ENCODE peak calls at places on chromosomes 12 and 14, in nine cellular contexts. Q is adrenal gland; P is CD8-positive, alpha-beta memory T cell; H is Karpas-422; K is pancreas; E is iPS DF 6.9; D is AG04450; U is heart left ventricle; V is GM23248. O is an unnamed sample.

GRCh38 chr12:125861299-125862281 is 796.4 kb downstream of the AACS start:
- DNase-seq in Q (peak), P (no peak), H (no peak), K (peak), E (no peak), D (no peak), U (peak), V (no peak), O (peak)

GRCh38 chr12:2581293-2582045 is 213.3 kb upstream of the FKBP4 start:
- DNase-seq in Q (no peak), P (no peak), H (no peak), K (no peak), E (no peak), D (no peak), U (no peak), V (no peak), O (no peak)

GRCh38 chr12:58247633-58248032 is 306.3 kb downstream of the ATP23 start:
- DNase-seq in Q (no peak), P (no peak), H (no peak), K (no peak), E (no peak), D (no peak), U (no peak), V (peak), O (no peak)

GRCh38 chr12:46219892-46220655 is 48.8 kb downstream of the SLC38A1 start:
- DNase-seq in Q (no peak), P (peak), H (no peak), K (no peak), E (no peak), D (peak), U (no peak), V (peak), O (no peak)

GRCh38 chr12:51048601-51049369 is 658 bp downstream of the LETMD1 start:
- DNase-seq in Q (peak), P (peak), H (peak), K (no peak), E (no peak), D (no peak), U (no peak), V (peak), O (peak)

GRCh38 chr14:100654814-100655795 is 67.9 kb upstream of the BEGAIN start:
- DNase-seq in Q (peak), P (peak), H (peak), K (peak), E (no peak), D (no peak), U (peak), V (peak), O (peak)

GRCh38 chr12:100031821-100032220 is 47.1 kb upstream of the ANKS1B start:
- DNase-seq in Q (no peak), P (no peak), H (peak), K (no peak), E (no peak), D (no peak), U (no peak), V (peak), O (no peak)

GRCh38 chr12:100953677-100954076 is 159.1 kb downstream of the ANO4 start:
- DNase-seq in Q (no peak), P (no peak), H (no peak), K (no peak), E (peak), D (no peak), U (no peak), V (no peak), O (no peak)

GRCh38 chr12:57240926-57241555 is 9.9 kb downstream of the STAC3 start:
- DNase-seq in Q (no peak), P (no peak), H (peak), K (peak), E (no peak), D (no peak), U (peak), V (peak), O (no peak)

GRCh38 chr12:20472089-20472488 is 103.8 kb downstream of the PDE3A start:
- DNase-seq in Q (no peak), P (no peak), H (no peak), K (no peak), E (no peak), D (no peak), U (no peak), V (no peak), O (no peak)

GRCh38 chr12:93722757-93723567 is 45.8 kb downstream of the CRADD start:
- DNase-seq in Q (peak), P (no peak), H (peak), K (peak), E (no peak), D (no peak), U (no peak), V (peak), O (no peak)

GRCh38 chr12:102948941-102949352 is 8.5 kb upstream of the ASCL1 start:
- DNase-seq in Q (peak), P (peak), H (peak), K (peak), E (no peak), D (peak), U (no peak), V (peak), O (peak)

GRCh38 chr14:102907980-102908730 is 14.3 kb upstream of the AMN start:
- DNase-seq in Q (no peak), P (no peak), H (no peak), K (no peak), E (no peak), D (no peak), U (peak), V (no peak), O (no peak)

GRCh38 chr14:91046488-91047072 is 13.9 kb downstream of the RPS6KA5 start:
- DNase-seq in Q (no peak), P (no peak), H (no peak), K (no peak), E (no peak), D (no peak), U (no peak), V (no peak), O (no peak)

DNA sequence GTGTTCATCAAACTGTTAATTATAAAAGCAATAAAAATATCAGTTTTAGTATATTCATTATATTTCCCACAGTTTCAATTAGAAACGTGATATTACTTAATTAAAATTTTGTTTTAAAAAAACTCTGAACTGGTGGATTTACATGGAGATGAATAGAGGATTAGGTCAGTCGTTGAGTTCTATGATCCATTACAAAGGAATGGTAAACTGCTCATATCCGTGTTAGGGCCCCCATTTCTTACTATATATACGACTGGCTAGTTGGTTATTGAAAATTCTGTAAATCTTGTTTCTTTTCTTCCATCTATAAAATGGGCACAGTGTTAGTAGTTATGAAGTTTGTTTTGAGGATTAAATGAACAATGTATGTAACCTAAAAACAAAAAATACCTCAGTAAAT is 41.3 kb downstream of the FRS2 start:
- DNase-seq in Q (no peak), P (no peak), H (no peak), K (no peak), E (no peak), D (no peak), U (no peak), V (peak), O (no peak)
- H3K27ac ChIP-seq in Q (no peak), P (no peak), H (no peak), K (no peak), E (no peak), D (no peak), U (no peak), V (no peak), O (no peak)

GRCh38 chr12:62715086-62715786 is 219.7 kb downstream of the PPM1H start:
- DNase-seq in Q (no peak), P (no peak), H (no peak), K (no peak), E (no peak), D (no peak), U (no peak), V (no peak), O (no peak)

GRCh38 chr12:62717636-62718035 is 217.3 kb downstream of the PPM1H start:
- DNase-seq in Q (no peak), P (no peak), H (no peak), K (no peak), E (no peak), D (no peak), U (no peak), V (no peak), O (no peak)

GRCh38 chr12:62716866-62717477 is 218.0 kb downstream of the PPM1H start:
- DNase-seq in Q (no peak), P (no peak), H (no peak), K (no peak), E (no peak), D (no peak), U (no peak), V (no peak), O (no peak)

GRCh38 chr12:62714409-62715075 is 220.4 kb downstream of the PPM1H start:
- DNase-seq in Q (no peak), P (no peak), H (no peak), K (no peak), E (no peak), D (no peak), U (peak), V (no peak), O (no peak)

DNA sequence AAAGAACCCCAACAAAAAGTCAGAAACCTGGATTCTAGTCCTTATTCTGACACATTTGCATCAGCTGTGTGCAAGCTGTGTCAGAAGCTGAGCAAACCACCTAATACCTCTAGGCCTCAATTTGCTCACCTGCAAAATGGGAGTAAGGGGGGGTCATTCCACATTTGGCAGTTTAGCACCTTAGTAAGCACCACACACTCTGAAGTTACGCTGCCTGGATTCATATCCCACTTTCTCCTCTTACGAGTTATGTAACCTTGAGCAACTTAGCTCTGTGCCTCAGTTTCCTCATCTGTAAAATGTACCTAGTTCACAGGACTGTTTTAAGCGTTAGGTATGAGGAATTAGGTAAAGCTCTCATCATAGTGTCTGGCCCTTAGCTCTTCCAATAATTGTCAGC is 218.9 kb downstream of the PPM1H start:
- DNase-seq in Q (no peak), P (no peak), H (no peak), K (no peak), E (no peak), D (no peak), U (no peak), V (no peak), O (no peak)
- H3K27ac ChIP-seq in Q (no peak), P (no peak), H (no peak), K (no peak), E (no peak), D (no peak), U (no peak), V (no peak), O (no peak)

DNA sequence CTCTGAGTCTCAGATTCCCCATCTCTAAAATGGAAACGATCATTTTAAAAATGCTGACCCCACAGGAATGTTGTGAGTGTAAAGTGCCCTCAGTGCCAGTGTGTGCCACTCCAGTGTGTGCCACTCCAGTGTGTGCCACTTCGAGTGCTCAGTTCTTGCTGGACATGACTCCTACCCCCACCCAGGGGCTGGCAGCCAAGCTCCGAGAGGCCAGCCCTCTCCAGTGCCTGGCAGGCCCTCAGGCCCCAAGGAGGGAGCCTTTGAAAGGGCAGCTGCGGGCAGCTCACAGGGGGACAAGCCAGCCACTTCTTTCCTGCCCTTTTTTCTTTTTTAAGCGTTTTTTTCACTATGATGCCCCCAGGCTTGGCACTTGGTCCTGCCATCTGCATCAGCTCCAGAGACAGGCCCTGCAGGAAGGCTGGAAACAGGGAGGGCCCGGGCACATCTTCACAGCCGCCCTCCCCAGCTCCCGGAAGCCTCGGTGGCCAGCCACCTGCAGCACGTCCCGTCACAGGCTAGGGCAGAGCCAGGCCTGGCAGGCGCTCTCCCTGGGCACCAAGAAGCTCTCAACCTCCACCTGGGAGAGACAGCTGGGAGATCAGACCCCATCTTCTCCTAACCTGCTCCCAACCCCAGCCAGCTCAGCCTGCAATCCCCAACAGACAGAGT is 29.8 kb downstream of the NCOR2 start:
- DNase-seq in Q (peak), P (no peak), H (no peak), K (no peak), E (no peak), D (no peak), U (no peak), V (no peak), O (no peak)
- H3K27ac ChIP-seq in Q (no peak), P (no peak), H (no peak), K (peak), E (no peak), D (no peak), U (peak), V (no peak), O (no peak)

GRCh38 chr14:61502459-61503093 is 181.2 kb downstream of the PRKCH start:
- DNase-seq in Q (no peak), P (no peak), H (peak), K (no peak), E (no peak), D (no peak), U (no peak), V (no peak), O (no peak)
- H3K27ac ChIP-seq in Q (no peak), P (peak), H (peak), K (peak), E (peak), D (no peak), U (peak), V (no peak), O (peak)

GRCh38 chr12:114508529-114509129 is 102.7 kb upstream of the TBX5 start:
- DNase-seq in Q (peak), P (peak), H (peak), K (peak), E (peak), D (peak), U (peak), V (peak), O (peak)

DNA sequence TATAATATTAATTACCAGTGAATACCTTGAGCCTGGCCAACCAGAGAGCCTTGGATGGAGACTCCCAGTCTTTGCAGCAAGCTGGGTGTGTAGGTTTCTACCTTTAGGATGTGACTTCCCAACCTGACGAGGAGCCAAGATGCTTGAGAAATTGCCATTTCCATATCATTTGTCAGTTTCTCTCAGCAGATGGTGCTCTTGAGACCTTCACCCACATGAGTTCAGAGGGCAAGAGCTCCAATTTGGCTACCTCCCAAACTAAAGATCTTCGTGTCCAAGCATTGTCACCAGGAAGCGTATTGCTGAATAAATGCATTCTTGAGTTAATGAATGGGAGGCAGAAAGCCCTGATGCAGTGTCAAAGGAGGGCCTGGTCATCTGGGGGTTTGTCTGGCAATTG is 106.4 kb upstream of the TBX5 start:
- DNase-seq in Q (no peak), P (no peak), H (no peak), K (no peak), E (no peak), D (no peak), U (no peak), V (no peak), O (no peak)
- H3K27ac ChIP-seq in Q (no peak), P (no peak), H (no peak), K (no peak), E (no peak), D (no peak), U (no peak), V (no peak), O (no peak)

GRCh38 chr14:101839236-101839635 is 77.7 kb downstream of the PPP2R5C start:
- DNase-seq in Q (no peak), P (peak), H (peak), K (no peak), E (no peak), D (no peak), U (no peak), V (no peak), O (no peak)
- H3K27ac ChIP-seq in Q (no peak), P (no peak), H (peak), K (no peak), E (no peak), D (no peak), U (peak), V (no peak), O (no peak)